ENCODE peak calls at places on chromosomes 11 and 22, in four cellular contexts. One of them, this sample, is unnamed.

GRCh38 chr22:50002791-50003190 is 9.8 kb downstream of the IL17REL start:
- DNase-seq in nephron progenitor cell: no peak
- DNase-seq in dorsolateral prefrontal cortex: no peak
- DNase-seq in brain microvascular endothelial cell: peak
- DNase-seq in this sample: no peak

GRCh38 chr11:59999732-60000131 is 17.2 kb upstream of the OOSP4B start:
- DNase-seq in nephron progenitor cell: no peak
- DNase-seq in dorsolateral prefrontal cortex: no peak
- DNase-seq in brain microvascular endothelial cell: no peak
- DNase-seq in this sample: no peak

GRCh38 chr11:72045849-72046248 is 34.5 kb downstream of the NUMA1 start:
- DNase-seq in nephron progenitor cell: no peak
- DNase-seq in dorsolateral prefrontal cortex: no peak
- DNase-seq in brain microvascular endothelial cell: no peak
- DNase-seq in this sample: no peak

GRCh38 chr11:118524757-118525465 is 2.4 kb upstream of the TTC36 start:
- DNase-seq in nephron progenitor cell: no peak
- DNase-seq in dorsolateral prefrontal cortex: no peak
- DNase-seq in brain microvascular endothelial cell: no peak
- DNase-seq in this sample: no peak

GRCh38 chr11:5004429-5005274 is 10.0 kb downstream of the OR51L1 start:
- DNase-seq in nephron progenitor cell: peak
- DNase-seq in dorsolateral prefrontal cortex: no peak
- DNase-seq in brain microvascular endothelial cell: peak
- DNase-seq in this sample: peak

GRCh38 chr22:17097062-17097461 is 12.3 kb downstream of the IL17RA start:
- DNase-seq in nephron progenitor cell: no peak
- DNase-seq in dorsolateral prefrontal cortex: no peak
- DNase-seq in brain microvascular endothelial cell: no peak
- DNase-seq in this sample: no peak

GRCh38 chr11:16194566-16194965 is 161.8 kb downstream of the SOX6 start:
- DNase-seq in nephron progenitor cell: no peak
- DNase-seq in dorsolateral prefrontal cortex: no peak
- DNase-seq in brain microvascular endothelial cell: no peak
- DNase-seq in this sample: peak

GRCh38 chr11:117232911-117233409 is 489 bp downstream of the RNF214 start:
- DNase-seq in nephron progenitor cell: peak
- DNase-seq in dorsolateral prefrontal cortex: no peak
- DNase-seq in brain microvascular endothelial cell: no peak
- DNase-seq in this sample: peak

GRCh38 chr22:37731804-37732471 is 35.1 kb downstream of the TRIOBP start:
- DNase-seq in nephron progenitor cell: no peak
- DNase-seq in dorsolateral prefrontal cortex: no peak
- DNase-seq in brain microvascular endothelial cell: no peak
- DNase-seq in this sample: no peak

GRCh38 chr22:37508431-37508963 is 10.7 kb downstream of the CARD10 start:
- DNase-seq in nephron progenitor cell: no peak
- DNase-seq in dorsolateral prefrontal cortex: no peak
- DNase-seq in brain microvascular endothelial cell: no peak
- DNase-seq in this sample: no peak

GRCh38 chr22:40939202-40939601 is 12.0 kb upstream of the RBX1 start:
- DNase-seq in nephron progenitor cell: no peak
- DNase-seq in dorsolateral prefrontal cortex: no peak
- DNase-seq in brain microvascular endothelial cell: no peak
- DNase-seq in this sample: no peak

GRCh38 chr11:46718155-46719019 is 626 bp upstream of the F2 start:
- DNase-seq in nephron progenitor cell: no peak
- DNase-seq in dorsolateral prefrontal cortex: no peak
- DNase-seq in brain microvascular endothelial cell: no peak
- DNase-seq in this sample: no peak

GRCh38 chr11:3170756-3171670 is 5.9 kb upstream of the OSBPL5 start:
- DNase-seq in nephron progenitor cell: no peak
- DNase-seq in dorsolateral prefrontal cortex: peak
- DNase-seq in brain microvascular endothelial cell: no peak
- DNase-seq in this sample: no peak

GRCh38 chr22:48687606-48688005 is 1140.1 kb downstream of the BRD1 start:
- DNase-seq in nephron progenitor cell: no peak
- DNase-seq in dorsolateral prefrontal cortex: no peak
- DNase-seq in brain microvascular endothelial cell: no peak
- DNase-seq in this sample: no peak

GRCh38 chr22:23289851-23290724 is 109.8 kb downstream of the BCR start:
- DNase-seq in nephron progenitor cell: peak
- DNase-seq in dorsolateral prefrontal cortex: no peak
- DNase-seq in brain microvascular endothelial cell: peak
- DNase-seq in this sample: peak

GRCh38 chr11:60924110-60924905 is at the start of gene TMEM132A:
- DNase-seq in nephron progenitor cell: peak
- DNase-seq in dorsolateral prefrontal cortex: peak
- DNase-seq in brain microvascular endothelial cell: peak
- DNase-seq in this sample: peak

GRCh38 chr22:37514526-37515051 is 4.6 kb downstream of the CARD10 start:
- DNase-seq in nephron progenitor cell: no peak
- DNase-seq in dorsolateral prefrontal cortex: no peak
- DNase-seq in brain microvascular endothelial cell: no peak
- DNase-seq in this sample: no peak

GRCh38 chr11:119484741-119485605 is 62.0 kb upstream of the THY1 start:
- DNase-seq in nephron progenitor cell: peak
- DNase-seq in dorsolateral prefrontal cortex: no peak
- DNase-seq in brain microvascular endothelial cell: no peak
- DNase-seq in this sample: peak

GRCh38 chr11:2794947-2795346 is 90.6 kb downstream of the CDKN1C start:
- DNase-seq in nephron progenitor cell: peak
- DNase-seq in dorsolateral prefrontal cortex: peak
- DNase-seq in brain microvascular endothelial cell: no peak
- DNase-seq in this sample: no peak

GRCh38 chr11:110524227-110524626 is 94.5 kb downstream of the FDX1 start:
- DNase-seq in nephron progenitor cell: no peak
- DNase-seq in dorsolateral prefrontal cortex: no peak
- DNase-seq in brain microvascular endothelial cell: peak
- DNase-seq in this sample: no peak

GRCh38 chr22:30312053-30312452 is 14.7 kb downstream of the TBC1D10A start:
- DNase-seq in nephron progenitor cell: no peak
- DNase-seq in dorsolateral prefrontal cortex: no peak
- DNase-seq in brain microvascular endothelial cell: peak
- DNase-seq in this sample: no peak

GRCh38 chr11:71336996-71337772 is 84.8 kb upstream of the SHANK2 start:
- DNase-seq in nephron progenitor cell: no peak
- DNase-seq in dorsolateral prefrontal cortex: no peak
- DNase-seq in brain microvascular endothelial cell: no peak
- DNase-seq in this sample: no peak

GRCh38 chr22:44930016-44930710 is 79.6 kb downstream of the PHF21B start:
- DNase-seq in nephron progenitor cell: no peak
- DNase-seq in dorsolateral prefrontal cortex: no peak
- DNase-seq in brain microvascular endothelial cell: no peak
- DNase-seq in this sample: no peak